ENCODE peak calls at places on chromosome 5, in ten cellular contexts. M is thyroid gland, L is breast epithelium, F is K562, C is transverse colon, A is tibial nerve, Y is HCT116, H is heart left ventricle, O is erythroblast, X is stomach. Z is an unnamed sample.

GRCh38 chr5:181170237-181170830 is 22.9 kb downstream of the OR2V2 start:
- DNase-seq in M (no peak), L (no peak), F (peak; percentile 39), C (no peak), A (no peak), Y (no peak), H (no peak), O (peak; percentile 56), X (no peak), Z (no peak)

GRCh38 chr5:107215581-107215980 is 455.2 kb downstream of the EFNA5 start:
- DNase-seq in M (no peak), L (no peak), F (no peak), C (no peak), A (no peak), Y (no peak), H (no peak), O (no peak), X (no peak), Z (no peak)

GRCh38 chr5:56951946-56952691 is at the start of gene MIER3:
- DNase-seq in M (peak; percentile 81), L (peak; percentile 48), F (peak; percentile 96), C (peak; percentile 87), A (peak; percentile 45), Y (peak; percentile 32), H (peak; percentile 85), O (peak; percentile 80), X (peak; percentile 81), Z (peak; percentile 86)

GRCh38 chr5:60403343-60404006 is 296.5 kb downstream of the DEPDC1B start:
- DNase-seq in M (no peak), L (peak; percentile 35), F (no peak), C (no peak), A (no peak), Y (no peak), H (no peak), O (no peak), X (no peak), Z (no peak)

GRCh38 chr5:126139773-126140172 is 283.4 kb upstream of the GRAMD2B start:
- DNase-seq in M (no peak), L (no peak), F (no peak), C (no peak), A (no peak), Y (no peak), H (no peak), O (no peak), X (no peak), Z (no peak)

GRCh38 chr5:126503602-126504104 is 80.4 kb downstream of the GRAMD2B start:
- DNase-seq in M (peak; percentile 46), L (no peak), F (no peak), C (no peak), A (no peak), Y (no peak), H (no peak), O (no peak), X (no peak), Z (no peak)

GRCh38 chr5:142747034-142747433 is 23.1 kb upstream of the ARHGAP26 start:
- DNase-seq in M (no peak), L (no peak), F (no peak), C (no peak), A (no peak), Y (no peak), H (no peak), O (no peak), X (no peak), Z (no peak)

GRCh38 chr5:175629231-175629630 is 28.6 kb upstream of the HRH2 start:
- DNase-seq in M (no peak), L (no peak), F (no peak), C (no peak), A (no peak), Y (no peak), H (no peak), O (no peak), X (no peak), Z (no peak)

GRCh38 chr5:95812100-95812472 is 10.4 kb downstream of the GLRX start:
- DNase-seq in M (peak; percentile 51), L (no peak), F (no peak), C (no peak), A (no peak), Y (no peak), H (no peak), O (peak; percentile 27), X (no peak), Z (no peak)

DNA sequence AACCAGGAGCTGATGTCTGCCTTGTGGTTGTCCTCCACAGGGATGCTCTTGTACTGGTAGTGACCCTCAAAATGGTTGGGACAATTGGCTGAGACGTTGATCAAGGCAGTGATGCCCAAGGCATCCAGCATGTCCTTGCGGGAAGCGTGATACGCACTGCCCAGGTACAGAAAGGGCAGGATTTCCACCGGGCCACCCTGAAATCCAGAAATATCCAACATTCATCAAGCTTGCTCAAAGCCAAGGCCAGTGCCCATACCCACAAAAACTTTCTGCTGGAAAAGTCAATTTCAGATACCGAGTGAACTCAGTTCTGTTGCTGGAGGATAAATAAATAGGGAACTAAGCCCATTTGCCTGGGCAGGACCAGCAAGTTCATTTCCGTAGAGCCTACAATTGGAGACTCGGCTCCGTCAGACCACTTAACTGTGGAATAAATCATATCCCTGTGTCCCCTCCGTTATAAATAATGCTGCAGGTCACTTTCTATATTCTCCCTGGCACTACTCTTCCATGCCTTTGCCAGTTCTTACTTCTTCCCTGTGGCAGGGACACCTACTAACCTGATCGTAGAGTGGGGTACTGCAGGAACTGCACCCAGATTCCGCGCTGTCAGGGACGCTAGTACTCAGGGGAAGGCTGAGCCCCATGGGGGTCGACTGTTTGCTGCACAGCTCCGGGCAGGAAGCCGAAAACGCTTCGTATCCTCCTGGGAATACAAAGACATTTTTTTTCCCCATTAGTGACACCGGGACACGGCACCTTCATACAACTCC is 1.2 kb downstream of the DUSP1 start:
- DNase-seq in M (peak; percentile 27), L (no peak), F (no peak), C (peak; percentile 46), A (no peak), Y (no peak), H (peak; percentile 59), O (peak; percentile 63), X (no peak), Z (no peak)
- TF ChIP-seq POLR2A in M (peak; percentile 32), L (peak; percentile 81), F (no peak), C (peak; percentile 48), A (no peak), Y (no peak), H (no peak), O (peak; percentile 44), X (peak; percentile 5), Z (peak; percentile 3)

DNA sequence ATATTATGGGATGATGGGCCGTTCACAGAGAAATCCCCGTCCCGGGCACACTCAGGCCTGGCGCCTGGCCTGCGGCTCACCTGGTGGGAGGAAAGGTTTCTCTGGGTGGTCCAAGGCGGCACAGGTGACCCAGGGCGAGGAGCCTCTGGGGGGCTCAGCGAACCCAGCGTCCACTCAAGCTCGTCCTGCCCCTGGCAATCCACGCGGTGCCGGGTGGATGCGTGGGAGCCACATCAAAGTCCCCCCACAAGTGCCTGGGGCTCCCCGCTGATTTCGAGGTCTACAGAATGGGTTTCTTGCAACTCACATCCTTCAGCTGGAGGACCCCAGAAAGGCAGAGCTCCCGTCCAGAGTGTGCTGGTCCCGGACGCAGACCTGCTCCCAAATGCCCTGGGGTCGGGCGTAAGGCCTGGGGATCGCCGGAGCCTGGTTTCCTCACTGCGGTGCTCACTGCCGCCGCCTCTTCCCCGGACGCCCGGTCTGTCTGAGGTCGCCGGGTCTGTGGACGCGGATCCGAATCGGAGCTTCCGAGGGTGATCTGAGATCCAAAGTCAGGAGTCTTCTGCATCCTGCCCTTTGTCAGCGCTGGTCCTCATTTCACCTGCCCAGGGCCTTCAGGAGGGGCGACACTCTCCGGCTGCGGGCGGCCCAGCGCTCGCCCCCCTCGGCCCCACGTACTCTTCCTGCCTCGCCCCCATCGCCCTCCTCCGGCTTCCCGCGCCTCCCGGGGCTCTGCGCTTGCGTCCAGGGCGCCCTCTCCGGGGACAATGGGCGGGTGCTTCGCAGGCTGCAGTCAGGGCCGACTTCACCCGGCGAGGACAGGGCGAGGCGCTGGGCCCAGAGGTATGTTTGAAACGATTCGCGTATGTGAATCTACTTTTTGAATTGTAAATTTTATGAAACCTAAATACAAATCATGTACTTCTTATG is 20.0 kb upstream of the RUFY1 start:
- DNase-seq in M (peak; percentile 55), L (peak; percentile 62), F (peak; percentile 53), C (peak; percentile 72), A (no peak), Y (no peak), H (peak; percentile 82), O (peak; percentile 72), X (peak; percentile 62), Z (no peak)
- TF ChIP-seq POLR2A in M (peak; percentile 15), L (no peak), F (no peak), C (no peak), A (no peak), Y (no peak), H (no peak), O (peak; percentile 45), X (no peak), Z (no peak)

DNA sequence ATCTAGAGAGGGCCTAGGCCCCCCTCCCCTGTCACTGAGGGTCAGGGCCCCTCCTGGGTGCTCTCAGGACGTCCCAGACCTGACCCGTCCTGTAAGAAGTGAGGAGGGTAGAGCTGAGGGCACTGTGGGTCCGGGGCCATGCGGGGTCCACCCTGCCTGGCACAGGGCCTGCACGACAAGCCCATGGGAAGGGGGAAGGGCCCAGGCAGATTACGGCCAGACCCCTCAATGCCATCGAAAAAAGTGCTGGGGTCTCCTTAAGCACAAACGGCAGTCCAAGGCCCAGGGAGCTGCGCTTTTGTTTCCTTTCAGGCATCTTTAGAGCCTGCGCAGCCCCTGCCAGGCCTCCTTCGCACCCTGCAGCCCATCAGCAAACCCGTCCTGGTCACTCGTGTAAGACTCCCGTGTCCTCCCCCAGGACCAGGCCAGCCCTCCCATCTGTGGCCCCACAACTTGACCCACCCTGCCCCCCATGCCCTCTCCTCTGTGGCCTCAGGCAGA is 4.4 kb upstream of the EXOC3 start:
- DNase-seq in M (no peak), L (no peak), F (no peak), C (peak; percentile 5), A (no peak), Y (no peak), H (no peak), O (no peak), X (no peak), Z (no peak)
- TF ChIP-seq POLR2A in M (no peak), L (no peak), F (no peak), C (no peak), A (no peak), Y (no peak), H (no peak), O (no peak), X (no peak), Z (no peak)

DNA sequence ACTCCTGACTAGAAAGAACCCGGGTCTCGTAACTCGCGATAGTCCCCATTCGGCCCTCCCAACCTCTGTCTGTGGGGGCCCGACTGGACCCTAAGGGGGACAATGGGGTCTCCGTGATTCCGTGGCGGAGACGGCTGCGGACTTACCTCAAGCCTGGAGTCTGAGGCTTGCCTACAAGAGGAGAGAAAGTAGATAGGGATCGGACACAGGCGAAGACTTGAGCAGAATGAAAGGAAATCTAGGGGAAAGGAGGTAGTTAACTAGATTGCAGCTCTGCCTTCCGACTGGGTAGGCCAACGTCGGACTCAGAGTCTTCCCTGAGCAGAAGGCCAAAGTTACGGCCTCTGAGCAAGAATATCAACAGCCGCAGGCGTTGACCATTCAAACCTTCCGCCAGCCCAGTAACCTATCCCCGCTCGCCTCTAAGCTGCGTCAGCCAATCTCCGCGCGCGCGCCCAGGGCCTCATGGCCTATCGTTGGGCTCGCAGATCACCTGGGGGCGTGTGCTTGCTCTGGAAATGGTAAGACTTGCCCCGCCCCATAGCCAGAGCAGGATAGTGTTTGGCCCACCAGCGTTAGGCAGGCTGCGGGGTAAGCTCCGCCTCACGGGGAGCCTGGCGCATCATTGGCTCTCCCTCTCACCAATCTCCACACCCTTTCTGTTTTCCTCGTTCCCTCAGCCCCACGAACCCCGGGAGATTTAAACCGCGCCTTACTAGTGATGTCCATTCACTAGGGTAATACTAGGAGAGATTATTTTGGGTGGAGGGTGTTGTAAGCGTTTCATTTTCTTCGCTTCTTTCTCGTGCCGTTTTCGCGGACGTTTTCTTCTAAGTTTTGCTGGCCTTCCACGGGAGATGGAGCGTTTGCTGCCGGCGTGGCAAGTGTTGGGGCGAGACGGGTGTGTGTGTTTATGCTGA is at the start of gene CDC25C:
- DNase-seq in M (peak; percentile 99), L (peak; percentile 99), F (peak; percentile 95), C (peak; percentile 97), A (peak; percentile 96), Y (peak; percentile 97), H (peak; percentile 98), O (peak; percentile 100), X (peak; percentile 97), Z (peak; percentile 93)
- TF ChIP-seq POLR2A in M (no peak), L (no peak), F (peak; percentile 95), C (peak; percentile 21), A (no peak), Y (peak; percentile 28), H (peak; percentile 17), O (peak; percentile 97), X (no peak), Z (peak; percentile 77)